ENCODE peak calls at places on chromosomes 4 and X, in five cellular contexts. One of them, this sample, is unnamed.

GRCh38 chrX:16516473-16516872 is 133.5 kb upstream of the S100G start:
- DNase-seq in kidney epithelial cell: no peak
- DNase-seq in endothelial cell: no peak
- DNase-seq in Calu3: no peak
- DNase-seq in nephron progenitor cell: no peak
- DNase-seq in this sample: no peak

GRCh38 chrX:119693996-119694451 is 1.1 kb upstream of the SEPTIN6 start:
- DNase-seq in kidney epithelial cell: no peak
- DNase-seq in endothelial cell: no peak
- DNase-seq in Calu3: no peak
- DNase-seq in nephron progenitor cell: peak
- DNase-seq in this sample: no peak

GRCh38 chrX:2819345-2820130 is 9.2 kb upstream of the GYG2 start:
- DNase-seq in kidney epithelial cell: no peak
- DNase-seq in endothelial cell: no peak
- DNase-seq in Calu3: peak
- DNase-seq in nephron progenitor cell: no peak
- DNase-seq in this sample: no peak

GRCh38 chr4:8472689-8473197 is 32.2 kb downstream of the TRMT44 start:
- DNase-seq in kidney epithelial cell: peak
- DNase-seq in endothelial cell: no peak
- DNase-seq in Calu3: no peak
- DNase-seq in nephron progenitor cell: peak
- DNase-seq in this sample: no peak

GRCh38 chr4:2254665-2255500 is 7.0 kb downstream of the MXD4 start:
- DNase-seq in kidney epithelial cell: no peak
- DNase-seq in endothelial cell: no peak
- DNase-seq in Calu3: no peak
- DNase-seq in nephron progenitor cell: no peak
- DNase-seq in this sample: no peak

GRCh38 chr4:184400375-184400870 is 73.9 kb downstream of the IRF2 start:
- DNase-seq in kidney epithelial cell: no peak
- DNase-seq in endothelial cell: no peak
- DNase-seq in Calu3: peak
- DNase-seq in nephron progenitor cell: no peak
- DNase-seq in this sample: no peak

GRCh38 chr4:82918091-82918490 is 17.6 kb downstream of the THAP9 start:
- DNase-seq in kidney epithelial cell: no peak
- DNase-seq in endothelial cell: no peak
- DNase-seq in Calu3: no peak
- DNase-seq in nephron progenitor cell: no peak
- DNase-seq in this sample: no peak

GRCh38 chr4:37780444-37781133 is 45.9 kb upstream of the PGM2 start:
- DNase-seq in kidney epithelial cell: no peak
- DNase-seq in endothelial cell: no peak
- DNase-seq in Calu3: no peak
- DNase-seq in nephron progenitor cell: no peak
- DNase-seq in this sample: no peak

GRCh38 chr4:7904942-7905341 is 34.7 kb downstream of the AFAP1 start:
- DNase-seq in kidney epithelial cell: no peak
- DNase-seq in endothelial cell: no peak
- DNase-seq in Calu3: no peak
- DNase-seq in nephron progenitor cell: no peak
- DNase-seq in this sample: no peak

GRCh38 chr4:187632260-187633010 is 363.1 kb upstream of the ZFP42 start:
- DNase-seq in kidney epithelial cell: no peak
- DNase-seq in endothelial cell: no peak
- DNase-seq in Calu3: no peak
- DNase-seq in nephron progenitor cell: no peak
- DNase-seq in this sample: no peak

GRCh38 chr4:76897522-76898384 is at the start of gene SOWAHB:
- DNase-seq in kidney epithelial cell: peak
- DNase-seq in endothelial cell: peak
- DNase-seq in Calu3: peak
- DNase-seq in nephron progenitor cell: peak
- DNase-seq in this sample: no peak

GRCh38 chrX:81890476-81890875 is 688.6 kb downstream of the SH3BGRL start:
- DNase-seq in kidney epithelial cell: no peak
- DNase-seq in endothelial cell: no peak
- DNase-seq in Calu3: no peak
- DNase-seq in nephron progenitor cell: no peak
- DNase-seq in this sample: no peak

GRCh38 chr4:76459291-76459723 is 24.3 kb downstream of the SHROOM3 start:
- DNase-seq in kidney epithelial cell: peak
- DNase-seq in endothelial cell: peak
- DNase-seq in Calu3: no peak
- DNase-seq in nephron progenitor cell: peak
- DNase-seq in this sample: no peak

GRCh38 chr4:6012200-6012599 is 6.0 kb downstream of the C4orf50 start:
- DNase-seq in kidney epithelial cell: no peak
- DNase-seq in endothelial cell: no peak
- DNase-seq in Calu3: no peak
- DNase-seq in nephron progenitor cell: no peak
- DNase-seq in this sample: no peak

GRCh38 chr4:109873791-109874514 is 26.0 kb downstream of the LRIT3 start:
- DNase-seq in kidney epithelial cell: peak
- DNase-seq in endothelial cell: no peak
- DNase-seq in Calu3: no peak
- DNase-seq in nephron progenitor cell: no peak
- DNase-seq in this sample: no peak

GRCh38 chrX:13721371-13721770 is 13.0 kb downstream of the TRAPPC2 start:
- DNase-seq in kidney epithelial cell: no peak
- DNase-seq in endothelial cell: no peak
- DNase-seq in Calu3: no peak
- DNase-seq in nephron progenitor cell: no peak
- DNase-seq in this sample: no peak

GRCh38 chr4:72397314-72397713 is 171.7 kb downstream of the ADAMTS3 start:
- DNase-seq in kidney epithelial cell: no peak
- DNase-seq in endothelial cell: no peak
- DNase-seq in Calu3: no peak
- DNase-seq in nephron progenitor cell: no peak
- DNase-seq in this sample: no peak

GRCh38 chr4:13454786-13455185 is 29.4 kb downstream of the RAB28 start:
- DNase-seq in kidney epithelial cell: no peak
- DNase-seq in endothelial cell: no peak
- DNase-seq in Calu3: no peak
- DNase-seq in nephron progenitor cell: no peak
- DNase-seq in this sample: no peak

GRCh38 chr4:140884431-140885058 is 128.4 kb upstream of the TBC1D9 start:
- DNase-seq in kidney epithelial cell: peak
- DNase-seq in endothelial cell: peak
- DNase-seq in Calu3: peak
- DNase-seq in nephron progenitor cell: peak
- DNase-seq in this sample: no peak

GRCh38 chrX:104335765-104336164 is 81.0 kb upstream of the ESX1 start:
- DNase-seq in kidney epithelial cell: peak
- DNase-seq in endothelial cell: no peak
- DNase-seq in Calu3: no peak
- DNase-seq in nephron progenitor cell: no peak
- DNase-seq in this sample: no peak

GRCh38 chr4:11881364-11881763 is 452.7 kb upstream of the HS3ST1 start:
- DNase-seq in kidney epithelial cell: no peak
- DNase-seq in endothelial cell: no peak
- DNase-seq in Calu3: no peak
- DNase-seq in nephron progenitor cell: no peak
- DNase-seq in this sample: no peak

GRCh38 chrX:23904096-23904495 is 3.6 kb downstream of the APOO start:
- DNase-seq in kidney epithelial cell: no peak
- DNase-seq in endothelial cell: no peak
- DNase-seq in Calu3: no peak
- DNase-seq in nephron progenitor cell: no peak
- DNase-seq in this sample: no peak

GRCh38 chr4:11151500-11151899 is 277.2 kb downstream of the HS3ST1 start:
- DNase-seq in kidney epithelial cell: no peak
- DNase-seq in endothelial cell: no peak
- DNase-seq in Calu3: no peak
- DNase-seq in nephron progenitor cell: no peak
- DNase-seq in this sample: no peak

GRCh38 chr4:153295131-153295755 is 49.2 kb upstream of the MND1 start:
- DNase-seq in kidney epithelial cell: no peak
- DNase-seq in endothelial cell: no peak
- DNase-seq in Calu3: peak
- DNase-seq in nephron progenitor cell: no peak
- DNase-seq in this sample: no peak

GRCh38 chr4:9885958-9886357 is 104.5 kb downstream of the DRD5 start:
- DNase-seq in kidney epithelial cell: no peak
- DNase-seq in endothelial cell: no peak
- DNase-seq in Calu3: no peak
- DNase-seq in nephron progenitor cell: no peak
- DNase-seq in this sample: no peak

GRCh38 chrX:123489011-123489410 is 243.8 kb downstream of the THOC2 start:
- DNase-seq in kidney epithelial cell: no peak
- DNase-seq in endothelial cell: no peak
- DNase-seq in Calu3: no peak
- DNase-seq in nephron progenitor cell: no peak
- DNase-seq in this sample: no peak

GRCh38 chr4:167956676-167957075 is 135.7 kb upstream of the ANXA10 start:
- DNase-seq in kidney epithelial cell: no peak
- DNase-seq in endothelial cell: no peak
- DNase-seq in Calu3: no peak
- DNase-seq in nephron progenitor cell: no peak
- DNase-seq in this sample: no peak

GRCh38 chrX:103248553-103248952 is 6.4 kb downstream of the TCEAL8 start:
- DNase-seq in kidney epithelial cell: no peak
- DNase-seq in endothelial cell: no peak
- DNase-seq in Calu3: no peak
- DNase-seq in nephron progenitor cell: no peak
- DNase-seq in this sample: no peak

GRCh38 chrX:124010157-124010556 is 48.7 kb downstream of the STAG2 start:
- DNase-seq in kidney epithelial cell: no peak
- DNase-seq in endothelial cell: no peak
- DNase-seq in Calu3: no peak
- DNase-seq in nephron progenitor cell: no peak
- DNase-seq in this sample: no peak

GRCh38 chr4:152277333-152277732 is 258.6 kb downstream of the FBXW7 start:
- DNase-seq in kidney epithelial cell: no peak
- DNase-seq in endothelial cell: no peak
- DNase-seq in Calu3: no peak
- DNase-seq in nephron progenitor cell: no peak
- DNase-seq in this sample: no peak

GRCh38 chr4:61739899-61740298 is 539.8 kb downstream of the ADGRL3 start:
- DNase-seq in kidney epithelial cell: no peak
- DNase-seq in endothelial cell: no peak
- DNase-seq in Calu3: no peak
- DNase-seq in nephron progenitor cell: no peak
- DNase-seq in this sample: no peak

DNA sequence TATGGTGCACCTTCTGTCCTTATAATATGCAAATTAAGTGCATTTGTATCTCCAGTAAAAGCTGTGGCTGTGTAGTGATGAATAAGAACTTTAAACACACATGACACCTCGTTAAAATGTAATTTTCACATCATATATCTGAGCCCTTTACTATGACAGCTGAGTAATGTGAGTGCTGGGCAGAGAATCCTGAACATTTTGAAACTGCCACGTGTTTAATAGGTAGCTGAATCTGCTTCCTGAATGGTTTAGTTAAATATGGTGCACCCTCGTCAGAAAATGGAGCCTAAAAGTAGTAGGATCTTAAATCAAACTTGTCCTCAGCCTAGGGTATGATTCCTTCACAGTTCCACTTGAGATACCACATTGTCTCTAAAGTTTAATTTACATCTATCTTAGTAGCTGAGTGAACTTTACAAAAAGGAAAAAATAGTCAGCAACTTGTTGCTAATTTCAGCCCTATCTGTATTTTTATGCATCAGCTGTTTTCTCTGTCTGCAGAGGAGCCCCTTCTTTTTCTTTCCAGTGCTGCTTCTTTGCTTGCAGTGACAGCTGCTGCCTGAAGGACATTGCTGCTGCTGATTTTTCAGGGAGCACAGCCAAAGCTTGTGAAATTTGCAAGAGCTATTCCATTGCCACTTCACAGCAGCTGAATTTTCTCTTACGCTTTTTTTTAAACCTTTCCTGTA is 541.0 kb downstream of the ADGRL3 start:
- DNase-seq in kidney epithelial cell: no peak
- DNase-seq in endothelial cell: no peak
- DNase-seq in Calu3: no peak
- DNase-seq in nephron progenitor cell: no peak
- DNase-seq in this sample: no peak
- TF ChIP-seq CTCF in kidney epithelial cell: no peak
- TF ChIP-seq CTCF in endothelial cell: no peak
- TF ChIP-seq CTCF in Calu3: no peak
- TF ChIP-seq CTCF in nephron progenitor cell: peak
- TF ChIP-seq CTCF in this sample: no peak

DNA sequence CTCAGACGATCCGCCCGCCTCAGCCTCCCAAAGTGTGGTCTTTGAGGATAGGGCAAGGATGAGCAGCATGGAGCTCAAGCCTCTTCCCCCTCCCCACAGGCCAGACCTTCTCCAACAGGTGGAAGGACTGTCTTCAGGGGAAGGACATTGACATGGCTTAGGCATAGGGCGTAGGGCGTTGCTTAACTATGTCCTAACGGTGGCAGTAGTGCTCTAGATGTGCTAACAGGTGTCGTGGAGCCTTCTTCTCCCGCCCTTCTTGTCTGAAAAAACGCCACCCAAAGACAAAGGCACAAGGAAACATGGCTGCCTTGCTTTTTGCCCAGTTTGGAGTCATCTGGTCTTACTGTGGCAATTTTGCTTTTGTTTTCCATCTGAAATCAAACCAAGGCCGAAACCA is 219.8 kb downstream of the OR13H1 start:
- DNase-seq in kidney epithelial cell: peak
- DNase-seq in endothelial cell: no peak
- DNase-seq in Calu3: no peak
- DNase-seq in nephron progenitor cell: no peak
- DNase-seq in this sample: no peak
- TF ChIP-seq CTCF in kidney epithelial cell: peak
- TF ChIP-seq CTCF in endothelial cell: no peak
- TF ChIP-seq CTCF in Calu3: no peak
- TF ChIP-seq CTCF in nephron progenitor cell: no peak
- TF ChIP-seq CTCF in this sample: no peak

GRCh38 chrX:56279869-56280268 is 47.7 kb downstream of the KLF8 start:
- DNase-seq in kidney epithelial cell: no peak
- DNase-seq in endothelial cell: no peak
- DNase-seq in Calu3: no peak
- DNase-seq in nephron progenitor cell: no peak
- DNase-seq in this sample: no peak

GRCh38 chrX:56284269-56284668 is 52.1 kb downstream of the KLF8 start:
- DNase-seq in kidney epithelial cell: no peak
- DNase-seq in endothelial cell: no peak
- DNase-seq in Calu3: no peak
- DNase-seq in nephron progenitor cell: no peak
- DNase-seq in this sample: no peak

DNA sequence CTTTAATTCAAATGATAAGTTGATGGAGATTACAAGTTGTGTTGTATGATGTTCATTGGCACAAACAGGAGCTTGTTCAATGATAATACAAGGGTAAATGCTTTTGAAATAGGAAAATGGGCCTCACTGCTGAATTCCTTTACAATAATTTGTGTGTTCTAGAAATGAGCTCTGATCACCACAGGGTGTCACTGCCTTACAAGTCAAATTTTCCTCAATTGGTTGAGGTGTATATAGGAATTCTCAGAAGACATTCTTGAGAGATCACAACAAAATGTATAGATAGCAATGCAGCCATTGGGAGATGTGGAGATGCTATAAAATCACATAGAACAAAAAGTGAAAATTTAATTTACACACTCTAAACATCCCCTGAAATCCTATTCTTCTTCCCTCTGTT is 49.6 kb downstream of the KLF8 start:
- DNase-seq in kidney epithelial cell: no peak
- DNase-seq in endothelial cell: peak
- DNase-seq in Calu3: peak
- DNase-seq in nephron progenitor cell: no peak
- DNase-seq in this sample: no peak
- TF ChIP-seq CTCF in kidney epithelial cell: peak
- TF ChIP-seq CTCF in endothelial cell: no peak
- TF ChIP-seq CTCF in Calu3: no peak
- TF ChIP-seq CTCF in nephron progenitor cell: no peak
- TF ChIP-seq CTCF in this sample: no peak

GRCh38 chr4:26108024-26108423 is 194.0 kb downstream of the SMIM20 start:
- DNase-seq in kidney epithelial cell: no peak
- DNase-seq in endothelial cell: no peak
- DNase-seq in Calu3: no peak
- DNase-seq in nephron progenitor cell: no peak
- DNase-seq in this sample: no peak
- TF ChIP-seq CTCF in kidney epithelial cell: no peak
- TF ChIP-seq CTCF in endothelial cell: no peak
- TF ChIP-seq CTCF in Calu3: no peak
- TF ChIP-seq CTCF in nephron progenitor cell: no peak
- TF ChIP-seq CTCF in this sample: no peak